ENCODE peak calls at places on chromosomes 12 and 14, in ten cellular contexts. A is transverse colon, I is sigmoid colon, E is GM12878, D is HepG2, H is SK-N-SH, F is breast epithelium, U is GM23338, K is Panc1, P is H1. L is an unnamed sample.

GRCh38 chr14:70947739-70948138 is 40.5 kb downstream of the PCNX1 start:
- DNase-seq in E (no peak), H (no peak), A (no peak), D (no peak), F (no peak), U (peak), K (no peak), I (no peak), P (no peak), L (no peak)

GRCh38 chr12:24387381-24387780 is 437.9 kb upstream of the SOX5 start:
- DNase-seq in A (no peak), U (no peak), F (no peak), H (no peak), D (no peak), E (no peak), I (no peak), K (no peak), P (no peak), L (no peak)

GRCh38 chr14:35161231-35161630 is 38.9 kb downstream of the PRORP start:
- DNase-seq in H (no peak), U (no peak), E (no peak), D (no peak), F (no peak), I (no peak), A (no peak), P (no peak), K (no peak), L (peak)

GRCh38 chr12:108907861-108908302 is 28.0 kb downstream of the DAO start:
- DNase-seq in U (peak), E (no peak), F (no peak), H (no peak), D (peak), A (no peak), K (no peak), I (no peak), P (no peak), L (no peak)

GRCh38 chr12:103929051-103929908 is 930 bp upstream of the HSP90B1 start:
- DNase-seq in E (peak), U (peak), F (peak), D (peak), K (peak), I (peak), H (peak), A (peak), P (peak), L (peak)

GRCh38 chr12:28107679-28108078 is 82.6 kb upstream of the CCDC91 start:
- DNase-seq in I (no peak), H (no peak), F (no peak), D (no peak), A (no peak), P (no peak), U (no peak), E (no peak), K (no peak), L (no peak)

GRCh38 chr12:68403296-68403695 is 71.1 kb upstream of the MDM1 start:
- DNase-seq in P (no peak), D (no peak), A (no peak), U (no peak), I (no peak), E (no peak), K (no peak), F (no peak), H (no peak), L (no peak)

GRCh38 chr14:90060312-90060964 is 1.4 kb upstream of the KCNK13 start:
- DNase-seq in H (peak), D (peak), P (peak), U (peak), F (no peak), E (no peak), A (peak), K (no peak), I (no peak), L (peak)

GRCh38 chr12:48795550-48796455 is 6.9 kb upstream of the ADCY6 start:
- DNase-seq in I (peak), H (peak), D (peak), U (peak), E (peak), F (peak), A (peak), P (no peak), K (peak), L (peak)

GRCh38 chr14:29454026-29454693 is 473.5 kb downstream of the PRKD1 start:
- DNase-seq in K (no peak), U (peak), P (no peak), E (no peak), H (no peak), A (no peak), I (no peak), D (no peak), F (no peak), L (no peak)

GRCh38 chr14:63345826-63346225 is 27.1 kb upstream of the GPHB5 start:
- DNase-seq in F (no peak), K (no peak), H (no peak), P (no peak), A (no peak), U (no peak), I (no peak), E (no peak), D (no peak), L (no peak)

GRCh38 chr12:12883369-12884001 is 7.9 kb upstream of the GPRC5A start:
- DNase-seq in K (no peak), E (no peak), A (no peak), U (no peak), H (no peak), I (peak), P (no peak), F (no peak), D (peak), L (peak)

GRCh38 chr14:35878272-35879140 is 52.4 kb downstream of the BRMS1L start:
- DNase-seq in K (no peak), H (no peak), A (peak), P (no peak), D (no peak), F (no peak), E (no peak), U (no peak), I (no peak), L (peak)

GRCh38 chr12:12007001-12007712 is 63.6 kb upstream of the BCL2L14 start:
- DNase-seq in I (no peak), U (no peak), F (no peak), P (no peak), E (peak), H (no peak), A (no peak), D (no peak), K (no peak), L (no peak)

GRCh38 chr14:50249118-50249775 is 17.9 kb upstream of the SOS2 start:
- DNase-seq in D (no peak), K (no peak), U (peak), I (no peak), P (no peak), F (no peak), H (no peak), E (no peak), A (no peak), L (no peak)

GRCh38 chr12:57242691-57243454 is 8.1 kb downstream of the STAC3 start:
- DNase-seq in D (peak), P (peak), F (peak), E (no peak), U (peak), I (peak), A (peak), H (peak), K (no peak), L (peak)

DNA sequence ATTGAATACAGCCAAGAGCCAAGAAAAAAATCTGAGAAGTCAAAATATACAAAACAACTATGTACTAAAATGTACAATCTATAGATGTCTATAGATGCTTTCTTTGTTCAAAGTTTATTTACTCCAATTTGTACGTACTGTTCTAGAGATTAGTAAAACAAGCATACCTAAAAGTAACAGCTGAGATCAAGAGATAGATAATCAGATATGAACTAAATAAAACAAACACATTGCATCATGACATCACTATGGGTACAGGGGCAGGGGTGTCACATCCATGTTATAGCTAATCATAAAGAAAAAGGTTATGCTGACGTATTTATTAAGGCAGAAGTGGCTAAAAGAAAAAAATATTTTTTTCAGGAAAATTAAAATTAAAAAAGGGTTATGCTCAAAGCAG is 72.0 kb upstream of the BBS10 start:
- DNase-seq in U (no peak), H (no peak), K (no peak), P (no peak), F (no peak), I (no peak), E (no peak), D (no peak), A (no peak), L (no peak)
- H3K4me3 ChIP-seq in U (no peak), H (no peak), K (no peak), P (no peak), F (no peak), I (no peak), E (no peak), D (no peak), A (no peak), L (no peak)

GRCh38 chr12:32695787-32696186 is 16.7 kb downstream of the DNM1L start:
- DNase-seq in E (no peak), K (no peak), U (no peak), F (no peak), I (no peak), P (no peak), A (no peak), H (no peak), D (no peak), L (no peak)
- TF ChIP-seq POLR2AphosphoS5 in E (no peak), K (no peak), U (no peak), F (no peak), I (no peak), P (no peak), A (no peak), H (no peak), D (no peak), L (no peak)

GRCh38 chr14:32399920-32400319 is 70.8 kb downstream of the AKAP6 start:
- DNase-seq in U (peak), P (no peak), E (peak), I (no peak), F (no peak), H (no peak), A (no peak), K (no peak), D (no peak), L (no peak)

GRCh38 chr14:32396874-32397273 is 67.8 kb downstream of the AKAP6 start:
- DNase-seq in K (no peak), E (no peak), A (no peak), H (no peak), P (no peak), D (no peak), F (no peak), U (no peak), I (no peak), L (no peak)

GRCh38 chr14:32397871-32398640 is 69.0 kb downstream of the AKAP6 start:
- DNase-seq in I (no peak), K (no peak), F (no peak), D (no peak), E (no peak), P (no peak), H (no peak), U (no peak), A (no peak), L (peak)

GRCh38 chr14:32393119-32393518 is 64.0 kb downstream of the AKAP6 start:
- DNase-seq in E (no peak), H (no peak), A (no peak), K (no peak), P (no peak), D (no peak), F (no peak), I (no peak), U (no peak), L (no peak)

GRCh38 chr14:32394038-32394437 is 64.9 kb downstream of the AKAP6 start:
- DNase-seq in A (no peak), H (no peak), D (no peak), F (no peak), E (no peak), P (no peak), I (no peak), U (no peak), K (no peak), L (no peak)
- H3K4me3 ChIP-seq in A (no peak), H (no peak), D (no peak), F (no peak), E (no peak), P (no peak), I (no peak), U (no peak), K (no peak), L (no peak)

GRCh38 chr12:98594050-98594853 is 766 bp downstream of the SLC25A3 start:
- DNase-seq in K (no peak), U (peak), F (no peak), I (peak), E (no peak), A (peak), D (no peak), H (peak), P (no peak), L (peak)
- TF ChIP-seq POLR2AphosphoS5 in K (no peak), U (no peak), F (no peak), I (no peak), E (no peak), A (no peak), D (no peak), H (no peak), P (peak), L (no peak)

L was measured in endothelial cell of umbilical vein.